ENCODE peak calls at places on chromosomes 1 and 21, in nine cellular contexts. T is A549, L is lower lobe of right lung, C is psoas muscle, V is right lobe of liver, E is neural progenitor cell, Q is ovary, M is cardiac muscle cell, U is pancreas. W is an unnamed sample.

GRCh38 chr1:21815724-21816311 is 3.8 kb downstream of the LDLRAD2 start:
- DNase-seq in T (no peak), V (no peak), Q (no peak), M (no peak), C (no peak), U (no peak), E (no peak), L (peak; percentile 45), W (no peak)

GRCh38 chr1:204578867-204579664 is 62.9 kb downstream of the MDM4 start:
- DNase-seq in E (peak; percentile 61), Q (peak; percentile 35), V (no peak), U (no peak), L (no peak), T (no peak), C (no peak), M (peak; percentile 69), W (no peak)

GRCh38 chr1:185654199-185654951 is 79.8 kb upstream of the HMCN1 start:
- DNase-seq in M (peak; percentile 71), V (no peak), Q (no peak), U (no peak), E (no peak), T (no peak), L (no peak), C (no peak), W (no peak)

GRCh38 chr1:98086796-98087195 is 166.0 kb upstream of the DPYD start:
- DNase-seq in Q (no peak), T (peak; percentile 66), C (no peak), V (no peak), E (peak; percentile 46), U (no peak), L (no peak), M (peak; percentile 97), W (no peak)

GRCh38 chr1:11680270-11681070 is 478 bp downstream of the MAD2L2 start:
- DNase-seq in L (no peak), U (no peak), Q (no peak), V (no peak), T (peak; percentile 51), M (peak; percentile 41), C (no peak), E (peak; percentile 53), W (no peak)

GRCh38 chr1:209456878-209457277 is 126.6 kb upstream of the CAMK1G start:
- DNase-seq in E (no peak), C (no peak), U (no peak), T (no peak), Q (no peak), L (no peak), M (no peak), V (no peak), W (no peak)

GRCh38 chr1:204254031-204254661 is 40.4 kb upstream of the GOLT1A start:
- DNase-seq in L (no peak), M (peak; percentile 77), Q (no peak), U (no peak), E (peak; percentile 51), T (no peak), V (peak; percentile 96), C (peak; percentile 71), W (no peak)

GRCh38 chr1:11099310-11100148 is at the start of gene EXOSC10:
- DNase-seq in E (peak; percentile 98), Q (peak; percentile 92), V (peak; percentile 95), L (peak; percentile 95), T (peak; percentile 84), U (peak; percentile 93), C (peak; percentile 94), M (peak; percentile 90), W (peak; percentile 99)

GRCh38 chr1:46675549-46676314 is 4.1 kb downstream of the TEX38 start:
- DNase-seq in E (no peak), M (no peak), C (no peak), L (no peak), U (no peak), V (no peak), Q (no peak), T (no peak), W (no peak)

GRCh38 chr21:35294231-35294898 is 245.3 kb upstream of the RUNX1 start:
- DNase-seq in U (peak; percentile 63), C (no peak), L (no peak), V (no peak), T (no peak), E (peak; percentile 21), Q (no peak), M (no peak), W (no peak)

GRCh38 chr1:6447818-6448748 is 17.9 kb downstream of the TNFRSF25 start:
- DNase-seq in U (no peak), V (peak; percentile 89), Q (no peak), C (no peak), L (no peak), T (no peak), E (peak; percentile 82), M (no peak), W (no peak)

GRCh38 chr21:43965911-43966585 is 46.1 kb upstream of the TRAPPC10 start:
- DNase-seq in C (peak; percentile 6), M (no peak), L (no peak), T (no peak), Q (no peak), E (no peak), U (no peak), V (no peak), W (no peak)

GRCh38 chr1:112956503-112957132 is 622 bp upstream of the SLC16A1 start:
- DNase-seq in M (no peak), E (peak; percentile 44), U (no peak), T (no peak), Q (no peak), L (peak; percentile 53), C (no peak), V (peak; percentile 71), W (peak; percentile 34)

GRCh38 chr1:49677706-49678105 is 346.0 kb downstream of the AGBL4 start:
- DNase-seq in V (no peak), U (no peak), E (no peak), Q (no peak), M (no peak), T (no peak), L (no peak), C (no peak), W (no peak)

GRCh38 chr1:164836614-164837018 is 277.6 kb downstream of the PBX1 start:
- DNase-seq in U (no peak), M (peak; percentile 81), T (no peak), L (no peak), E (no peak), Q (no peak), C (no peak), V (no peak), W (no peak)

GRCh38 chr1:94974824-94975223 is 47.9 kb upstream of the CNN3 start:
- DNase-seq in Q (no peak), U (no peak), M (no peak), E (no peak), V (no peak), T (no peak), C (no peak), L (no peak), W (no peak)

GRCh38 chr1:53330819-53331218 is 2.9 kb upstream of the LRP8 start:
- DNase-seq in U (no peak), C (no peak), V (peak; percentile 38), L (peak; percentile 73), Q (peak; percentile 4), T (no peak), M (no peak), E (no peak), W (peak; percentile 49)

GRCh38 chr1:244654284-244655038 is 1.5 kb downstream of the DESI2 start:
- DNase-seq in U (no peak), E (no peak), V (no peak), Q (no peak), C (no peak), M (peak; percentile 6), T (no peak), L (no peak), W (no peak)

GRCh38 chr1:56573311-56573710 is 6.1 kb downstream of the PLPP3 start:
- DNase-seq in Q (no peak), E (no peak), V (no peak), M (no peak), U (no peak), T (no peak), L (no peak), C (no peak), W (no peak)
- H3K4me3 ChIP-seq in Q (peak overlapping the region; percentile 12), E (no peak overlapping the region), V (no peak overlapping the region), M (no peak overlapping the region), U (no peak overlapping the region), T (no peak overlapping the region), L (peak overlapping the region; percentile 89), C (peak overlapping the region; percentile 24), W (peak overlapping the region; percentile 2)

DNA sequence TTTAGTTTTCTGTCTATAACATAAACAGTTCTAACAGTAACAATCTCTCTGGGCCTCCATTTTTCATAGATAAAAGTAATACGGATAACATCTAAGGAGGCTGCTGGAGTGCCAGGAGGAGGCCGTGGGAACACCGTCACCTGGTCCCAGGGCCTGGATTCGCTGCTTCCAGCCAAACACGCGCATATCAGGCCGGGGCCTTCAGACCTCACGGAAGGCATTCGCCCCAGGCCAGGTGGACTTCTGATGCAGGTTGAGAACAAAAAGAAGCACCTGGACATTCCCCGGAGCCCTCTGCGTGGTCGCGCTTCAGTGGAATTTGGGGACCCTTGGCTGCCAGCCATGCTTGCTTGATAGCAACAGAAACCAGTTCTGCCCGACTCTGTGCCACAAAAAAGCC is 113.1 kb upstream of the GUCA2B start:
- DNase-seq in M (no peak), V (no peak), Q (no peak), U (peak; percentile 88), C (no peak), T (no peak), E (no peak), L (no peak), W (peak; percentile 54)
- H3K9me3 ChIP-seq in M (no peaks in the 10 kb centered on the region), V (no peaks in the 10 kb centered on the region), Q (no peaks in the 10 kb centered on the region), U (no peaks in the 10 kb centered on the region), C (no peaks in the 10 kb centered on the region), T (no peaks in the 10 kb centered on the region), E (no peaks in the 10 kb centered on the region), L (no peaks in the 10 kb centered on the region), W (no peaks in the 10 kb centered on the region)

DNA sequence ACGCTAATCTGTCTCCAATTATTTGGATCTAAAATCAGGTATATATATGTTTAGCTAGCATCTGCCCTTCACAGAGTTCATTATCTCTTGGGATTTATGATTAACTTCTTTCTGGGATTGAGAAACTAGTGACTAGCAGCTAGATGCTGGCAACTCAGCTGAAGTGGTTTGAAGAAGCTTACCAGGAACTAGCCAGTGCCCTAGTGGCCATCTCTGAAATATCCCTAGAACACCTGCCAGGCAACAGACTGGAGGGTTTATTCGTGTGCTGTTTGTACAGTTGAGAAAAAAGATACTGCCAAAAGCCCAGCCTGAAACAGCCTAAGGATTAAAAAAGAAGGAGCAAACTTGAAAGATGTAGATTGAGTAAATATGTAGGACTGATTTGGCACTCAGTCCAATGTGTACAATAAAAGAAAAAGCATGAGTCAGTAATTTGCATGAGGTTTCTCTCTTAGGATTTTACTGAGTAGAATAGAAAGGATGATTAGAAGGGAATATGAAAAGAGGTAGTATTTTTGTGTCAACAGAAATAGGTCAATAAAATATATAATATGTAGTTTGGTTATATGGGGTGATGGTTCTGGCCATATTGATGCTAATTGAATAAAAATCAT is 1144.6 kb upstream of the ADGRL2 start:
- DNase-seq in M (no peak), E (peak; percentile 58), U (no peak), C (no peak), L (no peak), Q (no peak), T (peak; percentile 37), V (peak; percentile 79), W (no peak)
- TF ChIP-seq CTCF in M (no peak), E (peak; percentile 65), U (no peak), C (no peak), L (no peak), Q (no peak), T (peak; percentile 13), V (peak; percentile 52), W (no peak)

DNA sequence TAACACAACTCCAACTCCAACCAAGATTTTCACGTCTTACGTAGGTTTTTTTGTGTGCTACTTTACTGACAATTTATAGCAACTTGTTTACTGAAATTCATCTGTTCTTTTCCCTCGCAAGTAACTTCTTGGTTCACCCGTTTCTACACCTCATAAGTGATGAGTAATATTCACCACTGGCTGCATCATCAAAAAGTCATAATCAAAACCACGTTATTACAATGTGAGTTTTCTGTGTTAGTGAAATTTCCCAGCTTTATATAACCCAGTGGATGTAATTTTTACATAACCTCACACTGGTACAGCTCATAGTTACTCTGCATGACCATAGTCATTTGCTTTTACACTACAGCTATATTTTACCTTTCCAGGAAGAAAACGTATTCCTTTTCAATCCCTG is 401.1 kb upstream of the LYPLAL1 start:
- DNase-seq in M (peak; percentile 42), U (no peak), C (no peak), V (no peak), T (no peak), L (no peak), E (no peak), Q (no peak), W (no peak)
- H3K4me3 ChIP-seq in M (no peak overlapping the region), U (no peak overlapping the region), C (no peak overlapping the region), V (no peak overlapping the region), T (no peak overlapping the region), L (no peak overlapping the region), E (no peak overlapping the region), Q (no peak overlapping the region), W (no peak overlapping the region)

W was measured in left lung.